ENCODE peak calls at places on chromosomes 13 and 19, in eight cellular contexts. P is uterus, B is fibroblast of lung, G is astrocyte, K is SJCRH30, I is adrenal gland, M is iPS DF 6.9, W is heart left ventricle. V is an unnamed sample.
A peak's percentile ranks its signal among the peaks of the same experiment; 100 is the strongest.

GRCh38 chr19:19538077-19538764 is at the start of gene CILP2:
- DNase-seq in G (no peak), W (no peak), B (no peak), M (no peak), K (peak; percentile 66), P (no peak), I (no peak), V (peak; percentile 66)

GRCh38 chr13:19150226-19150625 is 31.4 kb downstream of the TUBA3C start:
- DNase-seq in B (no peak), P (no peak), I (no peak), M (no peak), K (no peak), W (no peak), G (no peak), V (no peak)

GRCh38 chr19:46475976-46476375 is 4.6 kb upstream of the PNMA8A start:
- DNase-seq in G (no peak), M (no peak), W (no peak), K (no peak), P (no peak), I (no peak), B (no peak), V (no peak)

GRCh38 chr13:57704031-57704430 is 72.5 kb downstream of the PCDH17 start:
- DNase-seq in B (no peak), M (no peak), G (no peak), W (no peak), P (no peak), K (no peak), I (no peak), V (no peak)

GRCh38 chr13:95307507-95307906 is 6.3 kb upstream of the ABCC4 start:
- DNase-seq in B (no peak), W (no peak), P (no peak), M (no peak), I (no peak), G (no peak), K (no peak), V (no peak)

GRCh38 chr13:26679945-26680516 is 80.6 kb downstream of the GPR12 start:
- DNase-seq in K (peak; percentile 72), G (peak; percentile 2), I (no peak), B (peak; percentile 12), W (no peak), P (no peak), M (no peak), V (peak; percentile 9)

GRCh38 chr19:29583196-29584006 is 22.7 kb upstream of the POP4 start:
- DNase-seq in B (peak; percentile 9), W (no peak), I (no peak), P (no peak), K (no peak), M (no peak), G (no peak), V (no peak)

GRCh38 chr13:110300090-110300815 is 6.7 kb downstream of the COL4A1 start:
- DNase-seq in M (no peak), I (peak; percentile 14), G (no peak), B (peak; percentile 67), W (no peak), P (no peak), K (no peak), V (no peak)

GRCh38 chr19:343941-344624 is 513 bp downstream of the MIER2 start:
- DNase-seq in B (peak; percentile 26), G (no peak), M (no peak), W (no peak), I (no peak), P (no peak), K (peak; percentile 44), V (peak; percentile 39)

GRCh38 chr13:109355129-109355528 is 431.3 kb downstream of the IRS2 start:
- DNase-seq in I (no peak), M (no peak), B (no peak), G (no peak), K (no peak), P (no peak), W (no peak), V (peak; percentile 37)

GRCh38 chr13:111280666-111281577 is 39.5 kb upstream of the TEX29 start:
- DNase-seq in W (no peak), G (peak; percentile 72), M (no peak), B (peak; percentile 91), K (no peak), P (no peak), I (peak; percentile 44), V (no peak)

GRCh38 chr13:32262619-32263018 is 52.5 kb downstream of the ZAR1L start:
- DNase-seq in P (no peak), B (no peak), G (no peak), K (no peak), M (no peak), W (no peak), I (no peak), V (no peak)

GRCh38 chr19:6611441-6611852 is 20.5 kb upstream of the CD70 start:
- DNase-seq in K (no peak), W (no peak), B (peak; percentile 10), M (no peak), P (no peak), G (no peak), I (no peak), V (no peak)

GRCh38 chr13:51342706-51343105 is 3.2 kb downstream of the SERPINE3 start:
- DNase-seq in M (no peak), K (no peak), G (peak; percentile 66), P (no peak), W (no peak), B (peak; percentile 39), I (no peak), V (no peak)

GRCh38 chr13:51348069-51348967 is 8.8 kb downstream of the SERPINE3 start:
- DNase-seq in P (no peak), B (no peak), M (no peak), K (no peak), I (no peak), W (no peak), G (peak; percentile 20), V (no peak)

GRCh38 chr13:51347099-51347498 is 7.6 kb downstream of the SERPINE3 start:
- DNase-seq in B (no peak), W (no peak), G (no peak), M (no peak), P (no peak), I (no peak), K (no peak), V (no peak)

GRCh38 chr13:51349016-51349415 is 9.5 kb downstream of the SERPINE3 start:
- DNase-seq in G (no peak), W (no peak), M (no peak), I (no peak), B (no peak), P (no peak), K (no peak), V (no peak)

GRCh38 chr13:51346397-51346796 is 6.9 kb downstream of the SERPINE3 start:
- DNase-seq in W (no peak), G (no peak), M (no peak), K (no peak), P (no peak), B (no peak), I (no peak), V (no peak)
- H3K27ac ChIP-seq in W (no peak overlapping the region), G (no peak overlapping the region), M (no peak overlapping the region), K (no peak overlapping the region), P (no peak overlapping the region), B (no peak overlapping the region), I (no peak overlapping the region), V (no peak overlapping the region)

GRCh38 chr13:112710855-112711527 is 21.2 kb downstream of the ATP11A start:
- DNase-seq in K (no peak), P (peak; percentile 62), W (peak; percentile 50), B (no peak), I (no peak), G (no peak), M (no peak), V (no peak)
- H3K4me1 ChIP-seq in K (peaks cover 6% of the 10 kb centered on the region), P (peaks cover 16% of the 10 kb centered on the region), W (peaks cover 18% of the 10 kb centered on the region), B (peaks cover 8% of the 10 kb centered on the region), I (peaks cover 12% of the 10 kb centered on the region), G (peaks cover 13% of the 10 kb centered on the region), M (peaks cover 14% of the 10 kb centered on the region), V (peaks cover 7% of the 10 kb centered on the region)

GRCh38 chr19:38304866-38305429 is 897 bp downstream of the C19orf33 start:
- DNase-seq in W (peak; percentile 80), B (no peak), K (no peak), G (no peak), I (peak; percentile 75), M (no peak), P (no peak), V (no peak)

GRCh38 chr19:38306236-38306635 is 2.2 kb downstream of the C19orf33 start:
- DNase-seq in K (no peak), G (no peak), W (no peak), P (no peak), I (no peak), M (no peak), B (no peak), V (no peak)

GRCh38 chr19:38303517-38304351 is at the start of gene C19orf33:
- DNase-seq in W (peak; percentile 78), M (no peak), P (no peak), K (no peak), G (peak; percentile 22), B (no peak), I (no peak), V (no peak)

GRCh38 chr19:38307076-38307475 is 3.0 kb downstream of the C19orf33 start:
- DNase-seq in I (no peak), P (no peak), B (no peak), W (no peak), M (no peak), G (no peak), K (no peak), V (no peak)

GRCh38 chr19:38304352-38304865 is 358 bp downstream of the C19orf33 start:
- DNase-seq in M (no peak), P (no peak), K (no peak), B (no peak), W (no peak), G (no peak), I (no peak), V (no peak)
- H3K27ac ChIP-seq in M (no peak overlapping the region), P (no peak overlapping the region), K (no peak overlapping the region), B (no peak overlapping the region), W (peak overlapping the region; percentile 60), G (no peak overlapping the region), I (no peak overlapping the region), V (no peak overlapping the region)

DNA sequence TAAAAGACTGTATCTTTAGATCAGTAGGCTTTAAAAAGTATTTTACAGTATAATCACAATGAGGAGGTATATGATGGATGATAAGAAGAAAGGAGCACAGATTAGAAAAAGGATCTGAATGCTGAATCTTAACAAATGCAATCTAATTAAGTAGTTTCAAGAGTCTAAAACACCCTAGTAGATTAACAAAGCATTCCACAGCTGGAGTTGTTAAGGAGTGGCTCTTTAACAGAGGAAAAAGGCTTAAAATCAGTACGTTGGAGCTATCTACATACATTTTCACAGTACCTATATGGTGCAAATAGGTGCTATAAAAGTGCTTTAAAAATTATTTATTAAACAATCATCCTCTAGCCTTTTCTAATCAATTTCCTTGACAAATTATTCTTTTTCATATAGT is 34.5 kb downstream of the TSC22D1 start:
- DNase-seq in B (no peak), I (no peak), W (no peak), P (no peak), M (no peak), G (no peak), K (no peak), V (no peak)
- H3K4me1 ChIP-seq in B (no peaks in the 10 kb centered on the region), I (no peaks in the 10 kb centered on the region), W (no peaks in the 10 kb centered on the region), P (no peaks in the 10 kb centered on the region), M (no peaks in the 10 kb centered on the region), G (no peaks in the 10 kb centered on the region), K (no peaks in the 10 kb centered on the region), V (peaks cover 7% of the 10 kb centered on the region)